ENCODE peak calls at places on chromosomes 12 and 14, in five cellular contexts. T, M, H, Z and U are unnamed samples.

GRCh38 chr12:46484396-46485061 is 112.0 kb upstream of the SLC38A2 start:
- DNase-seq in T (no peak), H (no peak), M (no peak), Z (no peak), U (no peak)

GRCh38 chr14:23512156-23512555 is 39.4 kb downstream of the ZFHX2 start:
- DNase-seq in M (no peak), H (peak), T (no peak), Z (no peak), U (no peak)

GRCh38 chr14:78005325-78005724 is 164.8 kb upstream of the NRXN3 start:
- DNase-seq in H (peak), Z (no peak), M (peak), T (no peak), U (no peak)

GRCh38 chr14:95431199-95432145 is 85.0 kb downstream of the SYNE3 start:
- DNase-seq in H (peak), M (no peak), T (no peak), Z (no peak), U (no peak)

GRCh38 chr14:68463299-68463698 is 329.6 kb downstream of the ZFP36L1 start:
- DNase-seq in H (no peak), M (no peak), Z (no peak), T (no peak), U (no peak)

GRCh38 chr12:63917864-63918742 is 73.6 kb downstream of the SRGAP1 start:
- DNase-seq in Z (no peak), M (peak), T (no peak), H (peak), U (no peak)

GRCh38 chr12:14723763-14724162 is 27.4 kb upstream of the GUCY2C start:
- DNase-seq in T (no peak), M (peak), H (peak), Z (no peak), U (peak)

GRCh38 chr14:95701846-95702221 is 12.1 kb downstream of the TCL1A start:
- DNase-seq in Z (no peak), H (no peak), T (no peak), M (no peak), U (no peak)

GRCh38 chr14:70108419-70108818 is 80.3 kb downstream of the SLC8A3 start:
- DNase-seq in Z (no peak), T (peak), H (no peak), M (no peak), U (no peak)

GRCh38 chr14:39050389-39050788 is 52.6 kb downstream of the SEC23A start:
- DNase-seq in T (no peak), H (peak), Z (no peak), M (peak), U (no peak)

GRCh38 chr12:57894577-57895292 is 46.6 kb upstream of the ATP23 start:
- DNase-seq in T (no peak), H (peak), Z (no peak), M (no peak), U (no peak)

GRCh38 chr12:57895337-57896138 is 45.8 kb upstream of the ATP23 start:
- DNase-seq in H (peak), M (no peak), Z (no peak), T (no peak), U (no peak)

GRCh38 chr12:57896437-57897201 is 44.7 kb upstream of the ATP23 start:
- DNase-seq in H (peak), M (no peak), Z (peak), T (peak), U (peak)

GRCh38 chr12:57897296-57897974 is 43.9 kb upstream of the ATP23 start:
- DNase-seq in Z (no peak), M (no peak), H (no peak), T (no peak), U (no peak)

DNA sequence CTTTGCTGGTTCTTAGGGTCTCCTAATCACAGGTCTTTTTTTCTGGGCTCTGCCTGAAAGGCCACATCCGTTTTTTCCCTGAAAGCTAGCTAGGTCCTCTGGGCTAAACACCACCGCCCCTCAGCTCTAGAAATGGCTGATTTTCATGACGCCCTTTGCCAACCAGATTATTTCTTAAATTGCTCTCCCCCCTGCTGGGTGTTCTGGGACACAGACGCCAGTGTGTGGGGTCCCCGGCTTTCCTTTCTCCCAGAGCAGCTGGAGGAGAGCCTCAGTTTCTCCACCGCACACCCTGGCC is 45.3 kb upstream of the ATP23 start:
- DNase-seq in M (no peak), T (no peak), H (peak), Z (no peak), U (no peak)
- H3K4me3 ChIP-seq in M (peak), T (peak), H (peak), Z (peak), U (peak)

GRCh38 chr12:30822385-30823139 is 67.8 kb upstream of the CAPRIN2 start:
- DNase-seq in H (peak), M (no peak), T (peak), Z (peak), U (peak)
- H3K27ac ChIP-seq in H (peak), M (no peak), T (peak), Z (no peak), U (no peak)

GRCh38 chr14:28766505-28767238 is at the start of gene FOXG1:
- DNase-seq in T (peak), M (no peak), Z (no peak), H (peak), U (no peak)

GRCh38 chr14:28765169-28765906 is 1.2 kb upstream of the FOXG1 start:
- DNase-seq in H (peak), Z (no peak), T (no peak), M (no peak), U (no peak)

GRCh38 chr14:28767239-28767850 is 758 bp downstream of the FOXG1 start:
- DNase-seq in T (no peak), Z (no peak), H (no peak), M (no peak), U (no peak)

GRCh38 chr14:28763914-28764848 is 2.4 kb upstream of the FOXG1 start:
- DNase-seq in Z (no peak), M (no peak), T (no peak), H (no peak), U (no peak)

DNA sequence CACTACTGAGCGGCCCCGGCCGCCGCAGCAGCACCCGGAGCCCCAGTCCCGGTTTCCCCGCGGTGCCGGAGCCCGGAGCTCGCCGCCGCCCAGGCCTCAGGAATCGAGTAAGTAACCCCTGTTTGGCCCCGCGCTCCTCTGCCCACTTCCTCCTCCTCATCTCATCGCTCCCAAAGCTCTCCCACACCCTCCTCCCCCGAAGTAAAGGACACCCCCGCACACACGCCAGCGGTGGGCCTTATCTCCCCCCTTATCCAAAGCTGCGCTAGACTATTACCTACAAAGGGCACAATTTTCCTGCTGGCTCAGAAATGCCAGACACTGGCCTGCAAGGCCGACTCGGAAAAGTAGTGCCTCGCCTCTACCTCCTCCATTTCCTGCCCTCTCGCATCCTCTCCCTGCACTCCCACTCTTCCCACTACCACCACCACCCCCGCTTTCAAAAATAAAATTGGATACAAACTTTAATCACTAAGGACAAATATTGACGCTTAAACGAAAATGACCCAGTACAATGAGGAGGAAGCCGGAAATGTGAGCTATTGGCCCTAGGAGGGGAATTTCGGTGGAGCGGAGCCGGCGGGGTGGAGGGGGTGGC is 581 bp upstream of the FOXG1 start:
- DNase-seq in M (no peak), H (peak), Z (no peak), T (no peak), U (no peak)
- H3K4me3 ChIP-seq in M (no peak), H (peak), Z (peak), T (peak), U (peak)

GRCh38 chr14:21030531-21030930 is 514 bp downstream of the TPPP2 start:
- DNase-seq in T (no peak), H (no peak), M (no peak), Z (no peak), U (peak)

GRCh38 chr14:21034707-21035106 is at the start of gene RNASE13:
- DNase-seq in M (no peak), H (no peak), T (no peak), Z (no peak), U (no peak)

GRCh38 chr14:21036746-21037145 is 2.1 kb upstream of the RNASE13 start:
- DNase-seq in H (peak), Z (no peak), T (no peak), M (peak), U (no peak)

GRCh38 chr14:21029917-21030316 is at the start of gene TPPP2:
- DNase-seq in H (no peak), M (no peak), Z (no peak), T (no peak), U (peak)

DNA sequence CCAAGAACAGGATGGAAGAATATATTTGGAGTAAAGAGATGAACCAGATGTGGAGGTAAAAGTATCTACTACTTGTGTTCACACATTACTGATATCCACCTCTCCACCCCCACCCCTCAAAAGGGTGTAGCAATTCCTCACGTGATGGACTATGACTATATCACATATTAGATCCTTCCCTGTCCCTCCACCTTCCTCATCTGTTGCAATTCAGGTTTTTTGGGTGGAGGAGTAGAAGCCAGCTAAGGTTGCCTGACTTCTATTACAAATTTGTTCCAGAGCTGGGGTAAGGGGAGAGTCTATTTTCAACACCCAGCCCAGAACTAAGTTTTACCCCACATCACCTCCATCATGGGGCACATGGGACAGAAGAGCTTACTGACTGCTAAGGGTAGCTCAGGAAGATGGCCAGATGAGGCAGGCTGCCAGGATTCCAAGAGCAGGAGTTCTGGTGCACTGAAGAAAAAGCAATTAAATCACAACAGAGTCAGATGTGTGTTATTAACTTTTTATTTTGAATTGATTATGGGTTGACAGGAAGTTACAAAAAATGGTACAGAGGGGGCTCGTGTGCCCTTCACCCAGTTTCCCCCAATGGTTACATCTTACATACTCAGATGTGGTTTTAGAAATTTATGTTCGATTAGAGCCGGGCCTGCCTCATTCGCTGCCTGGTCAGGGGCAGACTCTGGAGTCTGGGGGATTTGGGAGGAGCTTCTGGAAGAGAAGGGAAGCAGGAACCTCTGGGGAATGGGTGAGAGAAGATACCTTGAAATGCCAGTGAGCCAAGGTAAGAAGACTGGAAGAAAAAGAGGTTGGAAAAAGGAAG is 2.1 kb downstream of the RNASE13 start:
- DNase-seq in M (no peak), Z (no peak), H (no peak), T (no peak), U (no peak)
- H3K27ac ChIP-seq in M (no peak), Z (no peak), H (no peak), T (no peak), U (no peak)

DNA sequence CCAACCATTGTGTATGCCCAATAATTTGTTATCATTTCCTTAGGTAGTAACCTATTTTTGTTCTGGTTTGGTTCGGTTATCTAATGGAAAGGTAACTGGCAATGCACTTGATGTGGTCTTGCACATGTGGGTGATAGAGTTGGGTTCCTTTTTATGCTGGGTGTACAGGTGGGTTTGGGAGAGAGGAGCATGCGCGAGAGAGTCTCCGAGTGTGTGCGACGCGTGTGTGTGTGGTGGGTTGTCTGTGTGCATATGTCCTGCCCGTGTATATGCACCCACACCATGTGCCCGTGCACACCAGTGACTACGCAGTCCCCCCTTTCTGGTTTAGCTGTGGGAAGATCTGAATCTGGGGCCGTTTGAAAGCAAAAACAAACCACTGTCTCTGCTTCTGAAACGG is 102.6 kb upstream of the FKBP4 start:
- DNase-seq in H (no peak), M (no peak), T (no peak), Z (no peak), U (no peak)
- H3K4me3 ChIP-seq in H (no peak), M (no peak), T (no peak), Z (peak), U (no peak)